ENCODE peak calls at places on chromosomes 12 and 14, in seven cellular contexts. One of them, this sample, is unnamed.

GRCh38 chr12:30308010-30308717 is 387.5 kb downstream of the IPO8 start:
- DNase-seq in lung: no peak
- DNase-seq in A673: no peak
- DNase-seq in CD4-positive, alpha-beta T cell: no peak
- DNase-seq in endothelial cell of umbilical vein: no peak
- DNase-seq in tibial artery: no peak
- DNase-seq in K562: no peak
- DNase-seq in this sample: no peak

GRCh38 chr12:1744932-1745331 is 54.1 kb downstream of the ADIPOR2 start:
- DNase-seq in A673: no peak
- DNase-seq in endothelial cell of umbilical vein: no peak
- DNase-seq in K562: no peak
- DNase-seq in lung: no peak
- DNase-seq in tibial artery: no peak
- DNase-seq in CD4-positive, alpha-beta T cell: no peak
- DNase-seq in this sample: no peak

GRCh38 chr14:71244341-71244740 is 337.1 kb downstream of the PCNX1 start:
- DNase-seq in lung: no peak
- DNase-seq in endothelial cell of umbilical vein: no peak
- DNase-seq in tibial artery: no peak
- DNase-seq in A673: no peak
- DNase-seq in K562: no peak
- DNase-seq in CD4-positive, alpha-beta T cell: no peak
- DNase-seq in this sample: no peak

GRCh38 chr12:54371328-54372112 is 7.2 kb upstream of the GPR84 start:
- DNase-seq in K562: no peak
- DNase-seq in A673: peak
- DNase-seq in CD4-positive, alpha-beta T cell: no peak
- DNase-seq in endothelial cell of umbilical vein: peak
- DNase-seq in tibial artery: peak
- DNase-seq in lung: no peak
- DNase-seq in this sample: no peak

GRCh38 chr12:6538420-6539275 is 4.3 kb downstream of the GAPDH start:
- DNase-seq in CD4-positive, alpha-beta T cell: no peak
- DNase-seq in A673: peak
- DNase-seq in tibial artery: no peak
- DNase-seq in endothelial cell of umbilical vein: no peak
- DNase-seq in K562: peak
- DNase-seq in lung: no peak
- DNase-seq in this sample: no peak

GRCh38 chr12:119036878-119037493 is 55.6 kb downstream of the SRRM4 start:
- DNase-seq in endothelial cell of umbilical vein: no peak
- DNase-seq in CD4-positive, alpha-beta T cell: no peak
- DNase-seq in K562: peak
- DNase-seq in tibial artery: no peak
- DNase-seq in A673: peak
- DNase-seq in lung: no peak
- DNase-seq in this sample: no peak

GRCh38 chr12:103930787-103931536 is 752 bp downstream of the HSP90B1 start:
- DNase-seq in K562: peak
- DNase-seq in A673: no peak
- DNase-seq in CD4-positive, alpha-beta T cell: no peak
- DNase-seq in tibial artery: peak
- DNase-seq in lung: peak
- DNase-seq in endothelial cell of umbilical vein: peak
- DNase-seq in this sample: peak

GRCh38 chr14:30260772-30261607 is 298.0 kb upstream of the G2E3 start:
- DNase-seq in A673: no peak
- DNase-seq in CD4-positive, alpha-beta T cell: no peak
- DNase-seq in lung: no peak
- DNase-seq in tibial artery: no peak
- DNase-seq in endothelial cell of umbilical vein: no peak
- DNase-seq in K562: no peak
- DNase-seq in this sample: no peak

GRCh38 chr12:56084958-56085543 is 5.1 kb downstream of the ERBB3 start:
- DNase-seq in A673: peak
- DNase-seq in endothelial cell of umbilical vein: peak
- DNase-seq in lung: no peak
- DNase-seq in CD4-positive, alpha-beta T cell: peak
- DNase-seq in tibial artery: no peak
- DNase-seq in K562: peak
- DNase-seq in this sample: no peak

GRCh38 chr12:98127336-98127679 is 388.1 kb upstream of the TMPO start:
- DNase-seq in lung: no peak
- DNase-seq in endothelial cell of umbilical vein: peak
- DNase-seq in CD4-positive, alpha-beta T cell: no peak
- DNase-seq in tibial artery: no peak
- DNase-seq in K562: no peak
- DNase-seq in A673: no peak
- DNase-seq in this sample: no peak

GRCh38 chr14:65356327-65356836 is 56.1 kb upstream of the FUT8 start:
- DNase-seq in CD4-positive, alpha-beta T cell: no peak
- DNase-seq in endothelial cell of umbilical vein: peak
- DNase-seq in A673: peak
- DNase-seq in lung: no peak
- DNase-seq in tibial artery: no peak
- DNase-seq in K562: no peak
- DNase-seq in this sample: no peak

GRCh38 chr12:16482726-16483125 is 123.2 kb downstream of the LMO3 start:
- DNase-seq in tibial artery: no peak
- DNase-seq in A673: no peak
- DNase-seq in CD4-positive, alpha-beta T cell: no peak
- DNase-seq in K562: no peak
- DNase-seq in endothelial cell of umbilical vein: no peak
- DNase-seq in lung: no peak
- DNase-seq in this sample: no peak

GRCh38 chr12:62308201-62308600 is 48.0 kb downstream of the USP15 start:
- DNase-seq in tibial artery: no peak
- DNase-seq in endothelial cell of umbilical vein: no peak
- DNase-seq in A673: no peak
- DNase-seq in CD4-positive, alpha-beta T cell: no peak
- DNase-seq in K562: no peak
- DNase-seq in lung: no peak
- DNase-seq in this sample: no peak

GRCh38 chr14:77305696-77306095 is 15.0 kb downstream of the POMT2 start:
- DNase-seq in tibial artery: no peak
- DNase-seq in CD4-positive, alpha-beta T cell: no peak
- DNase-seq in lung: no peak
- DNase-seq in endothelial cell of umbilical vein: no peak
- DNase-seq in A673: no peak
- DNase-seq in K562: no peak
- DNase-seq in this sample: no peak

GRCh38 chr14:21145437-21145836 is 10.4 kb downstream of the OR5AU1 start:
- DNase-seq in tibial artery: no peak
- DNase-seq in CD4-positive, alpha-beta T cell: no peak
- DNase-seq in A673: no peak
- DNase-seq in K562: no peak
- DNase-seq in endothelial cell of umbilical vein: no peak
- DNase-seq in lung: no peak
- DNase-seq in this sample: no peak

GRCh38 chr12:111626230-111626629 is 27.1 kb upstream of the ATXN2 start:
- DNase-seq in A673: no peak
- DNase-seq in K562: no peak
- DNase-seq in lung: no peak
- DNase-seq in endothelial cell of umbilical vein: no peak
- DNase-seq in tibial artery: no peak
- DNase-seq in CD4-positive, alpha-beta T cell: no peak
- DNase-seq in this sample: no peak

GRCh38 chr12:81209001-81209400 is 131.1 kb downstream of the ACSS3 start:
- DNase-seq in CD4-positive, alpha-beta T cell: no peak
- DNase-seq in A673: no peak
- DNase-seq in K562: no peak
- DNase-seq in lung: no peak
- DNase-seq in tibial artery: no peak
- DNase-seq in endothelial cell of umbilical vein: peak
- DNase-seq in this sample: no peak

GRCh38 chr14:68978550-68978911 is 571 bp downstream of the ACTN1 start:
- DNase-seq in CD4-positive, alpha-beta T cell: peak
- DNase-seq in A673: peak
- DNase-seq in lung: peak
- DNase-seq in endothelial cell of umbilical vein: peak
- DNase-seq in K562: peak
- DNase-seq in tibial artery: peak
- DNase-seq in this sample: peak

GRCh38 chr12:27434673-27435565 is 11.6 kb upstream of the SMCO2 start:
- DNase-seq in A673: peak
- DNase-seq in lung: no peak
- DNase-seq in endothelial cell of umbilical vein: peak
- DNase-seq in CD4-positive, alpha-beta T cell: peak
- DNase-seq in tibial artery: no peak
- DNase-seq in K562: peak
- DNase-seq in this sample: no peak

GRCh38 chr14:69260979-69261605 is 1.1 kb downstream of the GALNT16 start:
- DNase-seq in K562: peak
- DNase-seq in tibial artery: no peak
- DNase-seq in CD4-positive, alpha-beta T cell: no peak
- DNase-seq in lung: no peak
- DNase-seq in A673: no peak
- DNase-seq in endothelial cell of umbilical vein: no peak
- DNase-seq in this sample: no peak

GRCh38 chr12:132056320-132056719 is 87.8 kb downstream of the DDX51 start:
- DNase-seq in lung: no peak
- DNase-seq in tibial artery: no peak
- DNase-seq in K562: no peak
- DNase-seq in A673: no peak
- DNase-seq in endothelial cell of umbilical vein: no peak
- DNase-seq in CD4-positive, alpha-beta T cell: no peak
- DNase-seq in this sample: no peak

GRCh38 chr12:108638141-108638823 is 4.6 kb upstream of the SELPLG start:
- DNase-seq in endothelial cell of umbilical vein: peak
- DNase-seq in lung: no peak
- DNase-seq in CD4-positive, alpha-beta T cell: no peak
- DNase-seq in K562: no peak
- DNase-seq in A673: no peak
- DNase-seq in tibial artery: peak
- DNase-seq in this sample: no peak

GRCh38 chr12:108637222-108637621 is 3.5 kb upstream of the SELPLG start:
- DNase-seq in K562: no peak
- DNase-seq in A673: no peak
- DNase-seq in CD4-positive, alpha-beta T cell: no peak
- DNase-seq in lung: no peak
- DNase-seq in tibial artery: no peak
- DNase-seq in endothelial cell of umbilical vein: no peak
- DNase-seq in this sample: no peak

GRCh38 chr12:108638997-108639822 is 5.5 kb upstream of the SELPLG start:
- DNase-seq in lung: no peak
- DNase-seq in K562: no peak
- DNase-seq in endothelial cell of umbilical vein: no peak
- DNase-seq in tibial artery: no peak
- DNase-seq in A673: no peak
- DNase-seq in CD4-positive, alpha-beta T cell: no peak
- DNase-seq in this sample: no peak

GRCh38 chr12:108635997-108636808 is 2.5 kb upstream of the SELPLG start:
- DNase-seq in tibial artery: no peak
- DNase-seq in K562: no peak
- DNase-seq in CD4-positive, alpha-beta T cell: no peak
- DNase-seq in A673: no peak
- DNase-seq in lung: no peak
- DNase-seq in endothelial cell of umbilical vein: no peak
- DNase-seq in this sample: no peak

GRCh38 chr12:108637631-108638030 is 3.9 kb upstream of the SELPLG start:
- DNase-seq in lung: no peak
- DNase-seq in CD4-positive, alpha-beta T cell: no peak
- DNase-seq in tibial artery: no peak
- DNase-seq in A673: no peak
- DNase-seq in endothelial cell of umbilical vein: no peak
- DNase-seq in K562: no peak
- DNase-seq in this sample: no peak
- H3K27ac ChIP-seq in lung: no peak
- H3K27ac ChIP-seq in CD4-positive, alpha-beta T cell: no peak
- H3K27ac ChIP-seq in tibial artery: no peak
- H3K27ac ChIP-seq in A673: no peak
- H3K27ac ChIP-seq in endothelial cell of umbilical vein: no peak
- H3K27ac ChIP-seq in K562: no peak
- H3K27ac ChIP-seq in this sample: no peak

DNA sequence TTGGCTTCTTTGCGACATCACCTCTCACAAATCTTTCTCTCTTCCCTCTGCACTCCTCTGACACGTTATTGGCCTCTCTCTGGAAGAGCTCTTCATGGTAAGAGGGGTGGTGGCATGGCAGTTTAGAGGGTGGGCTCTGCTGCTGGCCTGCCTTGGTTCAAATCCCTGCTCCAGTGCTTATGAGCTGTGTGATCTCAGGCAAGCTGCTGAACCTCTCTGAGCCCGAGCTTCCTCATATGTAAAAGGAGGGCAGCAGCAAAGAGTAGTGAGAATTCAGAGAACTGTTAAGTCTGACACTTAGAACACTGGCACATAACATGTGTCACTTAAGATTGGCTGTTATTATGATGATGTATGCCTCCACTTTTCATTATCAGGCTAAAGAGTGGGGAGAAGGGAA is 118.3 kb downstream of the RBM19 start:
- DNase-seq in tibial artery: no peak
- DNase-seq in K562: no peak
- DNase-seq in lung: no peak
- DNase-seq in endothelial cell of umbilical vein: no peak
- DNase-seq in A673: no peak
- DNase-seq in CD4-positive, alpha-beta T cell: no peak
- DNase-seq in this sample: no peak
- H3K27ac ChIP-seq in tibial artery: no peak
- H3K27ac ChIP-seq in K562: no peak
- H3K27ac ChIP-seq in lung: no peak
- H3K27ac ChIP-seq in endothelial cell of umbilical vein: no peak
- H3K27ac ChIP-seq in A673: no peak
- H3K27ac ChIP-seq in CD4-positive, alpha-beta T cell: no peak
- H3K27ac ChIP-seq in this sample: no peak

GRCh38 chr12:124498870-124499753 is 68.3 kb downstream of the NCOR2 start:
- DNase-seq in K562: no peak
- DNase-seq in tibial artery: no peak
- DNase-seq in CD4-positive, alpha-beta T cell: no peak
- DNase-seq in endothelial cell of umbilical vein: peak
- DNase-seq in lung: no peak
- DNase-seq in A673: peak
- DNase-seq in this sample: no peak

GRCh38 chr12:124499873-124500231 is 67.6 kb downstream of the NCOR2 start:
- DNase-seq in CD4-positive, alpha-beta T cell: no peak
- DNase-seq in K562: no peak
- DNase-seq in lung: no peak
- DNase-seq in endothelial cell of umbilical vein: no peak
- DNase-seq in tibial artery: no peak
- DNase-seq in A673: no peak
- DNase-seq in this sample: no peak

GRCh38 chr12:124497658-124498057 is 69.8 kb downstream of the NCOR2 start:
- DNase-seq in K562: no peak
- DNase-seq in A673: no peak
- DNase-seq in CD4-positive, alpha-beta T cell: no peak
- DNase-seq in endothelial cell of umbilical vein: no peak
- DNase-seq in tibial artery: peak
- DNase-seq in lung: no peak
- DNase-seq in this sample: no peak

GRCh38 chr12:124497039-124497438 is 70.4 kb downstream of the NCOR2 start:
- DNase-seq in K562: no peak
- DNase-seq in A673: no peak
- DNase-seq in tibial artery: no peak
- DNase-seq in lung: no peak
- DNase-seq in CD4-positive, alpha-beta T cell: no peak
- DNase-seq in endothelial cell of umbilical vein: no peak
- DNase-seq in this sample: no peak

GRCh38 chr12:124498178-124498869 is 69.1 kb downstream of the NCOR2 start:
- DNase-seq in A673: no peak
- DNase-seq in tibial artery: no peak
- DNase-seq in endothelial cell of umbilical vein: peak
- DNase-seq in K562: no peak
- DNase-seq in lung: no peak
- DNase-seq in CD4-positive, alpha-beta T cell: no peak
- DNase-seq in this sample: no peak
- H3K27ac ChIP-seq in A673: peak
- H3K27ac ChIP-seq in tibial artery: peak
- H3K27ac ChIP-seq in endothelial cell of umbilical vein: peak
- H3K27ac ChIP-seq in K562: no peak
- H3K27ac ChIP-seq in lung: peak
- H3K27ac ChIP-seq in CD4-positive, alpha-beta T cell: no peak
- H3K27ac ChIP-seq in this sample: no peak

GRCh38 chr12:26252946-26253345 is 57.6 kb downstream of the SSPN start:
- DNase-seq in K562: no peak
- DNase-seq in lung: no peak
- DNase-seq in A673: no peak
- DNase-seq in endothelial cell of umbilical vein: no peak
- DNase-seq in CD4-positive, alpha-beta T cell: no peak
- DNase-seq in tibial artery: no peak
- DNase-seq in this sample: no peak
- H3K27ac ChIP-seq in K562: no peak
- H3K27ac ChIP-seq in lung: no peak
- H3K27ac ChIP-seq in A673: no peak
- H3K27ac ChIP-seq in endothelial cell of umbilical vein: no peak
- H3K27ac ChIP-seq in CD4-positive, alpha-beta T cell: no peak
- H3K27ac ChIP-seq in tibial artery: no peak
- H3K27ac ChIP-seq in this sample: no peak